ENCODE peak calls at places on chromosomes 16 and 17, in six cellular contexts. One of them, this sample, is unnamed.

GRCh38 chr16:54266363-54266955 is 20.1 kb downstream of the IRX3 start:
- DNase-seq in SW480: no peak
- DNase-seq in stimulated activated naive CD4-positive, alpha-beta T cell: no peak
- DNase-seq in NCI-H345: no peak
- DNase-seq in heart left ventricle: no peak
- DNase-seq in fibroblast of lung: peak; percentile 22
- DNase-seq in this sample: no peak

GRCh38 chr17:35812456-35812855 is 3.2 kb downstream of the TAF15 start:
- DNase-seq in SW480: no peak
- DNase-seq in stimulated activated naive CD4-positive, alpha-beta T cell: no peak
- DNase-seq in NCI-H345: no peak
- DNase-seq in heart left ventricle: no peak
- DNase-seq in fibroblast of lung: no peak
- DNase-seq in this sample: no peak

GRCh38 chr17:83155128-83156081 is 76.0 kb downstream of the METRNL start:
- DNase-seq in SW480: no peak
- DNase-seq in stimulated activated naive CD4-positive, alpha-beta T cell: no peak
- DNase-seq in NCI-H345: no peak
- DNase-seq in heart left ventricle: peak; percentile 53
- DNase-seq in fibroblast of lung: peak; percentile 19
- DNase-seq in this sample: peak; percentile 72

GRCh38 chr16:53967172-53967571 is 263.2 kb downstream of the FTO start:
- DNase-seq in SW480: no peak
- DNase-seq in stimulated activated naive CD4-positive, alpha-beta T cell: no peak
- DNase-seq in NCI-H345: no peak
- DNase-seq in heart left ventricle: no peak
- DNase-seq in fibroblast of lung: no peak
- DNase-seq in this sample: no peak

GRCh38 chr16:54505479-54506247 is 219.1 kb upstream of the IRX3 start:
- DNase-seq in SW480: no peak
- DNase-seq in stimulated activated naive CD4-positive, alpha-beta T cell: no peak
- DNase-seq in NCI-H345: no peak
- DNase-seq in heart left ventricle: no peak
- DNase-seq in fibroblast of lung: peak; percentile 59
- DNase-seq in this sample: no peak

GRCh38 chr17:73360961-73361761 is 49.4 kb upstream of the CDC42EP4 start:
- DNase-seq in SW480: no peak
- DNase-seq in stimulated activated naive CD4-positive, alpha-beta T cell: no peak
- DNase-seq in NCI-H345: peak; percentile 28
- DNase-seq in heart left ventricle: no peak
- DNase-seq in fibroblast of lung: no peak
- DNase-seq in this sample: no peak

GRCh38 chr17:5537251-5537650 is 47.1 kb downstream of the NLRP1 start:
- DNase-seq in SW480: no peak
- DNase-seq in stimulated activated naive CD4-positive, alpha-beta T cell: no peak
- DNase-seq in NCI-H345: no peak
- DNase-seq in heart left ventricle: no peak
- DNase-seq in fibroblast of lung: peak; percentile 25
- DNase-seq in this sample: no peak

GRCh38 chr17:70661342-70662222 is 492.2 kb downstream of the KCNJ2 start:
- DNase-seq in SW480: peak; percentile 65
- DNase-seq in stimulated activated naive CD4-positive, alpha-beta T cell: no peak
- DNase-seq in NCI-H345: peak; percentile 86
- DNase-seq in heart left ventricle: no peak
- DNase-seq in fibroblast of lung: peak; percentile 30
- DNase-seq in this sample: no peak

GRCh38 chr16:11356573-11357331 is 11.5 kb downstream of the RMI2 start:
- DNase-seq in SW480: peak; percentile 47
- DNase-seq in stimulated activated naive CD4-positive, alpha-beta T cell: no peak
- DNase-seq in NCI-H345: peak; percentile 37
- DNase-seq in heart left ventricle: peak; percentile 69
- DNase-seq in fibroblast of lung: peak; percentile 72
- DNase-seq in this sample: peak; percentile 69

GRCh38 chr16:57871457-57871856 is 69.2 kb upstream of the KIFC3 start:
- DNase-seq in SW480: no peak
- DNase-seq in stimulated activated naive CD4-positive, alpha-beta T cell: no peak
- DNase-seq in NCI-H345: no peak
- DNase-seq in heart left ventricle: no peak
- DNase-seq in fibroblast of lung: peak; percentile 31
- DNase-seq in this sample: no peak

GRCh38 chr17:47324224-47325020 is 667 bp downstream of the EFCAB13 start:
- DNase-seq in SW480: no peak
- DNase-seq in stimulated activated naive CD4-positive, alpha-beta T cell: peak; percentile 71
- DNase-seq in NCI-H345: peak; percentile 73
- DNase-seq in heart left ventricle: peak; percentile 45
- DNase-seq in fibroblast of lung: peak; percentile 36
- DNase-seq in this sample: peak; percentile 46

GRCh38 chr17:3738562-3739295 is 15.0 kb downstream of the HASPIN start:
- DNase-seq in SW480: peak; percentile 83
- DNase-seq in stimulated activated naive CD4-positive, alpha-beta T cell: peak; percentile 39
- DNase-seq in NCI-H345: peak; percentile 10
- DNase-seq in heart left ventricle: no peak
- DNase-seq in fibroblast of lung: peak; percentile 9
- DNase-seq in this sample: no peak

GRCh38 chr17:41589301-41589700 is 2.6 kb upstream of the KRT14 start:
- DNase-seq in SW480: no peak
- DNase-seq in stimulated activated naive CD4-positive, alpha-beta T cell: no peak
- DNase-seq in NCI-H345: no peak
- DNase-seq in heart left ventricle: no peak
- DNase-seq in fibroblast of lung: no peak
- DNase-seq in this sample: no peak

GRCh38 chr16:6892961-6893360 is 439.7 kb upstream of the RBFOX1 start:
- DNase-seq in SW480: no peak
- DNase-seq in stimulated activated naive CD4-positive, alpha-beta T cell: no peak
- DNase-seq in NCI-H345: no peak
- DNase-seq in heart left ventricle: no peak
- DNase-seq in fibroblast of lung: no peak
- DNase-seq in this sample: no peak

GRCh38 chr17:39636927-39637736 is at the start of gene STARD3:
- DNase-seq in SW480: peak; percentile 75
- DNase-seq in stimulated activated naive CD4-positive, alpha-beta T cell: peak; percentile 74
- DNase-seq in NCI-H345: peak; percentile 91
- DNase-seq in heart left ventricle: peak; percentile 95
- DNase-seq in fibroblast of lung: peak; percentile 89
- DNase-seq in this sample: peak; percentile 96

GRCh38 chr16:23382279-23382678 is 70.7 kb downstream of the COG7 start:
- DNase-seq in SW480: no peak
- DNase-seq in stimulated activated naive CD4-positive, alpha-beta T cell: no peak
- DNase-seq in NCI-H345: no peak
- DNase-seq in heart left ventricle: no peak
- DNase-seq in fibroblast of lung: no peak
- DNase-seq in this sample: no peak

GRCh38 chr17:40322417-40323315 is 13.7 kb downstream of the RARA start:
- DNase-seq in SW480: peak; percentile 86
- DNase-seq in stimulated activated naive CD4-positive, alpha-beta T cell: peak; percentile 98
- DNase-seq in NCI-H345: peak; percentile 33
- DNase-seq in heart left ventricle: peak; percentile 87
- DNase-seq in fibroblast of lung: peak; percentile 78
- DNase-seq in this sample: peak; percentile 89

GRCh38 chr16:67444259-67445125 is 13.6 kb downstream of the HSD11B2 start:
- DNase-seq in SW480: no peak
- DNase-seq in stimulated activated naive CD4-positive, alpha-beta T cell: no peak
- DNase-seq in NCI-H345: no peak
- DNase-seq in heart left ventricle: no peak
- DNase-seq in fibroblast of lung: no peak
- DNase-seq in this sample: no peak

GRCh38 chr17:73910216-73910615 is 266.0 kb upstream of the SDK2 start:
- DNase-seq in SW480: no peak
- DNase-seq in stimulated activated naive CD4-positive, alpha-beta T cell: no peak
- DNase-seq in NCI-H345: no peak
- DNase-seq in heart left ventricle: no peak
- DNase-seq in fibroblast of lung: no peak
- DNase-seq in this sample: no peak

GRCh38 chr16:21685034-21685455 is 21.3 kb downstream of the OTOA start:
- DNase-seq in SW480: no peak
- DNase-seq in stimulated activated naive CD4-positive, alpha-beta T cell: no peak
- DNase-seq in NCI-H345: no peak
- DNase-seq in heart left ventricle: no peak
- DNase-seq in fibroblast of lung: no peak
- DNase-seq in this sample: no peak

GRCh38 chr17:10216213-10216982 is 18.0 kb upstream of the GAS7 start:
- DNase-seq in SW480: no peak
- DNase-seq in stimulated activated naive CD4-positive, alpha-beta T cell: no peak
- DNase-seq in NCI-H345: no peak
- DNase-seq in heart left ventricle: no peak
- DNase-seq in fibroblast of lung: no peak
- DNase-seq in this sample: no peak

GRCh38 chr17:70716551-70716950 is 547.2 kb downstream of the KCNJ2 start:
- DNase-seq in SW480: no peak
- DNase-seq in stimulated activated naive CD4-positive, alpha-beta T cell: no peak
- DNase-seq in NCI-H345: no peak
- DNase-seq in heart left ventricle: no peak
- DNase-seq in fibroblast of lung: no peak
- DNase-seq in this sample: no peak

GRCh38 chr16:28494141-28494851 is at the start of gene APOBR:
- DNase-seq in SW480: no peak
- DNase-seq in stimulated activated naive CD4-positive, alpha-beta T cell: peak; percentile 92
- DNase-seq in NCI-H345: no peak
- DNase-seq in heart left ventricle: peak; percentile 56
- DNase-seq in fibroblast of lung: no peak
- DNase-seq in this sample: no peak

GRCh38 chr17:6374761-6375312 is 60.1 kb downstream of the AIPL1 start:
- DNase-seq in SW480: peak; percentile 67
- DNase-seq in stimulated activated naive CD4-positive, alpha-beta T cell: no peak
- DNase-seq in NCI-H345: no peak
- DNase-seq in heart left ventricle: no peak
- DNase-seq in fibroblast of lung: no peak
- DNase-seq in this sample: peak; percentile 27

GRCh38 chr17:958712-959451 is 20.7 kb downstream of the NXN start:
- DNase-seq in SW480: no peak
- DNase-seq in stimulated activated naive CD4-positive, alpha-beta T cell: no peak
- DNase-seq in NCI-H345: no peak
- DNase-seq in heart left ventricle: no peak
- DNase-seq in fibroblast of lung: no peak
- DNase-seq in this sample: no peak

GRCh38 chr17:82936768-82937171 is 96.9 kb upstream of the ZNF750 start:
- DNase-seq in SW480: no peak
- DNase-seq in stimulated activated naive CD4-positive, alpha-beta T cell: no peak
- DNase-seq in NCI-H345: no peak
- DNase-seq in heart left ventricle: no peak
- DNase-seq in fibroblast of lung: no peak
- DNase-seq in this sample: no peak

GRCh38 chr17:29442451-29442850 is 52.3 kb downstream of the TAOK1 start:
- DNase-seq in SW480: no peak
- DNase-seq in stimulated activated naive CD4-positive, alpha-beta T cell: no peak
- DNase-seq in NCI-H345: no peak
- DNase-seq in heart left ventricle: no peak
- DNase-seq in fibroblast of lung: no peak
- DNase-seq in this sample: no peak

GRCh38 chr16:56728027-56728426 is 1.9 kb upstream of the NUP93 start:
- DNase-seq in SW480: no peak
- DNase-seq in stimulated activated naive CD4-positive, alpha-beta T cell: no peak
- DNase-seq in NCI-H345: no peak
- DNase-seq in heart left ventricle: no peak
- DNase-seq in fibroblast of lung: no peak
- DNase-seq in this sample: no peak

GRCh38 chr17:2398188-2398587 is 2.7 kb downstream of the MNT start:
- DNase-seq in SW480: no peak
- DNase-seq in stimulated activated naive CD4-positive, alpha-beta T cell: no peak
- DNase-seq in NCI-H345: no peak
- DNase-seq in heart left ventricle: no peak
- DNase-seq in fibroblast of lung: no peak
- DNase-seq in this sample: no peak

GRCh38 chr16:2698996-2699750 is 16.9 kb downstream of the KCTD5 start:
- DNase-seq in SW480: no peak
- DNase-seq in stimulated activated naive CD4-positive, alpha-beta T cell: no peak
- DNase-seq in NCI-H345: no peak
- DNase-seq in heart left ventricle: no peak
- DNase-seq in fibroblast of lung: no peak
- DNase-seq in this sample: no peak

GRCh38 chr17:64992325-64992802 is 64.2 kb downstream of the GNA13 start:
- DNase-seq in SW480: peak; percentile 77
- DNase-seq in stimulated activated naive CD4-positive, alpha-beta T cell: no peak
- DNase-seq in NCI-H345: no peak
- DNase-seq in heart left ventricle: no peak
- DNase-seq in fibroblast of lung: no peak
- DNase-seq in this sample: peak; percentile 17

GRCh38 chr17:57440522-57441269 is 184.4 kb downstream of the MSI2 start:
- DNase-seq in SW480: peak; percentile 97
- DNase-seq in stimulated activated naive CD4-positive, alpha-beta T cell: peak; percentile 72
- DNase-seq in NCI-H345: peak; percentile 77
- DNase-seq in heart left ventricle: peak; percentile 88
- DNase-seq in fibroblast of lung: peak; percentile 85
- DNase-seq in this sample: peak; percentile 65

This sample was measured in AG08396.